ENCODE peak calls at places on chromosomes 6 and 20, in ten cellular contexts. Z is GM10248; M is EL; L is fibroblast of the aortic adventitia; C is effector memory CD8-positive, alpha-beta T cell; N is heart left ventricle; F is GM12865; B is HuH-7.5; K is activated naive CD4-positive, alpha-beta T cell; E is activated T-cell treated with anti-CD3 and anti-CD28 coated beads, Interleukin-2, amount 50 U/mL, for 4 hours. J is an unnamed sample.

GRCh38 chr6:48978016-48978415 is 485.0 kb downstream of the MMUT start:
- DNase-seq in B (no peak), Z (no peak), C (no peak), M (no peak), F (no peak), N (no peak), L (peak), E (no peak), K (no peak), J (no peak)

GRCh38 chr6:44041461-44042260 is 85.6 kb downstream of the MRPL14 start:
- DNase-seq in E (no peak), B (no peak), K (no peak), L (peak), Z (no peak), F (no peak), M (peak), C (no peak), N (peak), J (no peak)

GRCh38 chr6:148980234-148980633 is 233.4 kb downstream of the UST start:
- DNase-seq in M (peak), F (no peak), B (no peak), N (no peak), L (peak), K (no peak), Z (no peak), E (no peak), C (no peak), J (no peak)

GRCh38 chr20:50346372-50347347 is 156.0 kb downstream of the CEBPB start:
- DNase-seq in E (no peak), B (no peak), F (no peak), K (no peak), L (peak), N (peak), Z (no peak), M (peak), C (no peak), J (no peak)

GRCh38 chr6:1621328-1621701 is 11.6 kb downstream of the FOXC1 start:
- DNase-seq in K (no peak), L (no peak), B (no peak), C (no peak), N (no peak), E (no peak), F (no peak), M (no peak), Z (no peak), J (no peak)

GRCh38 chr6:156378853-156379252 is 398.3 kb upstream of the ARID1B start:
- DNase-seq in F (peak), L (no peak), K (no peak), C (no peak), M (peak), N (no peak), Z (no peak), B (no peak), E (no peak), J (no peak)

GRCh38 chr20:37948956-37949355 is 46.0 kb downstream of the VSTM2L start:
- DNase-seq in C (no peak), M (no peak), E (no peak), F (no peak), K (no peak), Z (no peak), N (no peak), B (no peak), L (no peak), J (no peak)

GRCh38 chr20:47489448-47489872 is 12.2 kb upstream of the NCOA3 start:
- DNase-seq in L (no peak), B (no peak), F (peak), E (peak), K (no peak), Z (no peak), C (peak), M (no peak), N (peak), J (peak)

GRCh38 chr6:144547409-144547808 is 262.3 kb downstream of the UTRN start:
- DNase-seq in K (no peak), E (no peak), Z (no peak), F (no peak), L (no peak), N (no peak), M (peak), B (no peak), C (no peak), J (no peak)

GRCh38 chr6:97925504-97925903 is 642.5 kb upstream of the MMS22L start:
- DNase-seq in B (no peak), E (no peak), N (no peak), C (no peak), Z (no peak), K (no peak), L (no peak), M (no peak), F (no peak), J (no peak)

GRCh38 chr20:52747736-52748135 is 224.4 kb upstream of the TSHZ2 start:
- DNase-seq in Z (no peak), N (peak), E (no peak), C (no peak), M (no peak), L (peak), F (peak), K (no peak), B (peak), J (no peak)

GRCh38 chr20:3679749-3680700 is 1.8 kb downstream of the ADAM33 start:
- DNase-seq in F (no peak), K (no peak), Z (no peak), C (no peak), L (peak), B (no peak), N (peak), E (no peak), M (peak), J (no peak)

GRCh38 chr20:13322621-13323020 is 101.5 kb downstream of the ISM1 start:
- DNase-seq in N (no peak), K (no peak), Z (no peak), M (no peak), B (no peak), E (no peak), L (no peak), C (no peak), F (peak), J (no peak)

GRCh38 chr6:15283986-15284361 is 38.1 kb downstream of the JARID2 start:
- DNase-seq in E (no peak), C (no peak), K (no peak), L (peak), Z (no peak), B (no peak), M (peak), N (no peak), F (no peak), J (no peak)

GRCh38 chr20:37763105-37763504 is 69.3 kb downstream of the CTNNBL1 start:
- DNase-seq in B (no peak), M (no peak), N (no peak), K (no peak), Z (no peak), L (no peak), C (no peak), F (no peak), E (no peak), J (no peak)

GRCh38 chr6:90896165-90896549 is 309.3 kb upstream of the MAP3K7 start:
- DNase-seq in L (no peak), E (no peak), F (no peak), Z (no peak), M (no peak), K (no peak), C (no peak), N (no peak), B (no peak), J (no peak)

GRCh38 chr20:3751664-3752385 is 15.7 kb downstream of the ADISSP start:
- DNase-seq in M (no peak), Z (peak), N (peak), E (peak), K (no peak), C (peak), L (no peak), F (peak), B (no peak), J (no peak)

GRCh38 chr6:44439270-44440045 is 52.0 kb downstream of the CDC5L start:
- DNase-seq in F (no peak), K (no peak), E (no peak), Z (no peak), B (no peak), M (peak), C (no peak), L (peak), N (no peak), J (no peak)

GRCh38 chr6:34301408-34301807 is 52.6 kb upstream of the SMIM29 start:
- DNase-seq in F (no peak), K (no peak), L (peak), B (no peak), M (peak), C (no peak), E (no peak), Z (no peak), N (peak), J (no peak)

GRCh38 chr20:37299718-37300529 is 10.5 kb downstream of the MANBAL start:
- DNase-seq in E (no peak), B (no peak), N (no peak), L (peak), F (no peak), Z (no peak), M (peak), K (no peak), C (no peak), J (no peak)

GRCh38 chr6:42404494-42404893 is 47.2 kb downstream of the TRERF1 start:
- DNase-seq in E (peak), C (no peak), B (no peak), M (peak), K (no peak), N (peak), Z (no peak), L (peak), F (no peak), J (no peak)

GRCh38 chr6:34652263-34652662 is 44.3 kb downstream of the ILRUN start:
- DNase-seq in B (no peak), Z (no peak), F (no peak), K (no peak), E (no peak), L (no peak), M (no peak), N (no peak), C (no peak), J (no peak)

GRCh38 chr6:165649701-165650137 is 13.3 kb downstream of the PDE10A start:
- DNase-seq in E (no peak), Z (no peak), M (no peak), K (no peak), C (no peak), B (no peak), F (no peak), N (peak), L (peak), J (no peak)

GRCh38 chr20:7741866-7742265 is 198.4 kb downstream of the HAO1 start:
- DNase-seq in N (no peak), M (no peak), B (no peak), E (no peak), C (no peak), F (no peak), L (peak), K (no peak), Z (no peak), J (no peak)

GRCh38 chr20:1887321-1887720 is 7.9 kb upstream of the SIRPA start:
- DNase-seq in K (no peak), C (no peak), E (no peak), N (no peak), Z (no peak), M (no peak), L (no peak), B (no peak), F (no peak), J (no peak)

GRCh38 chr6:158231551-158232444 is 63.6 kb downstream of the GTF2H5 start:
- DNase-seq in C (peak), B (peak), F (peak), K (peak), M (peak), Z (peak), N (peak), E (peak), L (peak), J (peak)

GRCh38 chr6:167851349-167851952 is 24.7 kb downstream of the AFDN start:
- DNase-seq in C (no peak), N (no peak), M (no peak), F (no peak), B (no peak), E (no peak), K (no peak), Z (no peak), L (no peak), J (no peak)